ENCODE peak calls at places on chromosomes 4 and X, in nine cellular contexts. U is stimulated activated CD8-positive, alpha-beta memory T cell treated with anti-CD3 and anti-CD28 coated beads, Interleukin-4, amount 100 ng/mL, for 48 hours; O is central memory CD4-positive, alpha-beta T cell; R is SW 1271; S is activated CD8-positive, alpha-beta T cell treated with anti-CD3 and anti-CD28 coated beads for 36 hours; F is astrocyte of the spinal cord; Q is astrocyte; X is dorsolateral prefrontal cortex; H is substantia nigra. M is an unnamed sample.

GRCh38 chr4:90841676-90842075 is 714.5 kb downstream of the CCSER1 start:
- DNase-seq in U (no peak), O (no peak), R (no peak), S (no peak), F (peak), Q (peak), X (no peak), H (no peak), M (no peak)

GRCh38 chrX:1614927-1615326 is at the start of gene ASMT:
- DNase-seq in U (no peak), O (no peak), R (no peak), S (no peak), F (no peak), Q (no peak), X (no peak), H (no peak), M (no peak)

GRCh38 chr4:187908079-187908501 is 87.5 kb upstream of the ZFP42 start:
- DNase-seq in U (no peak), O (no peak), R (no peak), S (no peak), F (peak), Q (peak), X (no peak), H (no peak), M (no peak)

GRCh38 chrX:153408221-153408721 is 3.0 kb upstream of the ZFP92 start:
- DNase-seq in U (no peak), O (no peak), R (no peak), S (no peak), F (no peak), Q (no peak), X (no peak), H (no peak), M (no peak)

GRCh38 chrX:148035371-148035770 is 54.2 kb downstream of the FMR1NB start:
- DNase-seq in U (no peak), O (no peak), R (no peak), S (no peak), F (no peak), Q (no peak), X (no peak), H (no peak), M (no peak)

GRCh38 chrX:30196322-30196721 is 19.0 kb upstream of the MAGEB2 start:
- DNase-seq in U (no peak), O (no peak), R (peak), S (no peak), F (peak), Q (no peak), X (no peak), H (no peak), M (no peak)

GRCh38 chrX:102808336-102808735 is 87.8 kb downstream of the GPRASP3 start:
- DNase-seq in U (no peak), O (no peak), R (no peak), S (no peak), F (no peak), Q (peak), X (no peak), H (no peak), M (no peak)

GRCh38 chrX:56068274-56068758 is 163.8 kb upstream of the KLF8 start:
- DNase-seq in U (no peak), O (peak), R (no peak), S (peak), F (no peak), Q (no peak), X (no peak), H (no peak), M (no peak)

GRCh38 chr4:91611786-91612185 is 692.0 kb upstream of the GRID2 start:
- DNase-seq in U (no peak), O (no peak), R (no peak), S (no peak), F (no peak), Q (no peak), X (no peak), H (no peak), M (no peak)

GRCh38 chr4:17142232-17142711 is 243.8 kb upstream of the LDB2 start:
- DNase-seq in U (no peak), O (no peak), R (no peak), S (no peak), F (peak), Q (peak), X (no peak), H (no peak), M (no peak)

GRCh38 chr4:110586137-110586850 is 36.6 kb downstream of the PITX2 start:
- DNase-seq in U (no peak), O (no peak), R (peak), S (no peak), F (peak), Q (peak), X (no peak), H (no peak), M (no peak)

GRCh38 chrX:7225338-7225737 is 77.4 kb upstream of the PUDP start:
- DNase-seq in U (no peak), O (no peak), R (no peak), S (no peak), F (no peak), Q (no peak), X (no peak), H (no peak), M (no peak)

GRCh38 chrX:55758033-55758432 is 40.5 kb downstream of the RRAGB start:
- DNase-seq in U (no peak), O (no peak), R (no peak), S (no peak), F (peak), Q (peak), X (no peak), H (no peak), M (no peak)

GRCh38 chr4:187354740-187355139 is 631.1 kb upstream of the FAT1 start:
- DNase-seq in U (no peak), O (no peak), R (no peak), S (no peak), F (no peak), Q (no peak), X (no peak), H (no peak), M (no peak)

GRCh38 chr4:73816814-73817213 is 19.7 kb upstream of the CXCL6 start:
- DNase-seq in U (no peak), O (no peak), R (no peak), S (no peak), F (peak), Q (peak), X (no peak), H (no peak), M (no peak)

GRCh38 chr4:74267998-74268606 is 40.2 kb upstream of the EPGN start:
- DNase-seq in U (no peak), O (no peak), R (peak), S (no peak), F (peak), Q (peak), X (no peak), H (no peak), M (no peak)

GRCh38 chrX:87516716-87517115 is 886 bp upstream of the KLHL4 start:
- DNase-seq in U (no peak), O (no peak), R (peak), S (no peak), F (peak), Q (peak), X (no peak), H (no peak), M (no peak)

GRCh38 chr4:183429489-183429888 is 14.9 kb upstream of the CDKN2AIP start:
- DNase-seq in U (no peak), O (no peak), R (no peak), S (no peak), F (no peak), Q (no peak), X (no peak), H (no peak), M (no peak)

GRCh38 chr4:102824398-102824797 is 3.0 kb downstream of the UBE2D3 start:
- DNase-seq in U (no peak), O (no peak), R (no peak), S (no peak), F (no peak), Q (no peak), X (no peak), H (no peak), M (no peak)

GRCh38 chr4:81069706-81070331 is 39.3 kb downstream of the BMP3 start:
- DNase-seq in U (peak), O (peak), R (peak), S (peak), F (peak), Q (peak), X (peak), H (no peak), M (peak)

GRCh38 chrX:77969538-77969937 is at the start of gene PGAM4:
- DNase-seq in U (no peak), O (no peak), R (no peak), S (no peak), F (no peak), Q (no peak), X (no peak), H (no peak), M (no peak)

GRCh38 chr4:150906987-150907633 is 108.0 kb downstream of the LRBA start:
- DNase-seq in U (no peak), O (no peak), R (no peak), S (no peak), F (no peak), Q (no peak), X (no peak), H (no peak), M (no peak)

GRCh38 chrX:41148553-41148952 is 63.3 kb downstream of the USP9X start:
- DNase-seq in U (no peak), O (no peak), R (peak), S (no peak), F (peak), Q (peak), X (no peak), H (no peak), M (no peak)

GRCh38 chr4:13601848-13602247 is 25.7 kb downstream of the BOD1L1 start:
- DNase-seq in U (no peak), O (no peak), R (no peak), S (no peak), F (no peak), Q (no peak), X (no peak), H (no peak), M (no peak)

GRCh38 chr4:3248811-3249661 is at the start of gene MSANTD1:
- DNase-seq in U (no peak), O (no peak), R (no peak), S (no peak), F (peak), Q (no peak), X (no peak), H (no peak), M (no peak)

GRCh38 chrX:106933538-106933961 is 13.3 kb downstream of the CLDN2 start:
- DNase-seq in U (no peak), O (no peak), R (no peak), S (no peak), F (no peak), Q (peak), X (no peak), H (no peak), M (no peak)